ENCODE peak calls at places on chromosomes 6 and 20, in nine cellular contexts. A, S, N, C, R, K, M, P and Z are unnamed samples.

GRCh38 chr6:87588756-87589407 is 905 bp downstream of the RARS2 start:
- DNase-seq in C (no peak), P (no peak), K (no peak), N (no peak), S (no peak), R (no peak), M (no peak), A (no peak), Z (no peak)

GRCh38 chr20:63754008-63754407 is 14.4 kb downstream of the SLC2A4RG start:
- DNase-seq in N (no peak), C (no peak), R (no peak), K (no peak), M (no peak), A (peak), S (no peak), P (no peak), Z (no peak)

GRCh38 chr6:131519670-131520436 is 53.2 kb upstream of the ARG1 start:
- DNase-seq in S (no peak), A (no peak), P (peak), M (peak), K (no peak), N (peak), R (no peak), C (peak), Z (no peak)

GRCh38 chr20:6169251-6169650 is 46.4 kb upstream of the FERMT1 start:
- DNase-seq in N (no peak), S (no peak), C (no peak), K (no peak), R (no peak), P (no peak), M (no peak), A (peak), Z (no peak)

GRCh38 chr6:96104910-96105309 is 89.1 kb downstream of the FUT9 start:
- DNase-seq in S (no peak), M (no peak), A (no peak), R (no peak), K (no peak), C (no peak), P (no peak), N (no peak), Z (no peak)

GRCh38 chr20:23509580-23509913 is 18.6 kb downstream of the CST8 start:
- DNase-seq in A (no peak), N (no peak), C (no peak), K (no peak), R (no peak), P (no peak), M (no peak), S (no peak), Z (no peak)

GRCh38 chr6:11039040-11039439 is 5.1 kb downstream of the ELOVL2 start:
- DNase-seq in M (no peak), S (no peak), N (no peak), P (no peak), R (no peak), K (no peak), A (no peak), C (no peak), Z (no peak)

GRCh38 chr20:54909702-54910101 is 434.3 kb downstream of the DOK5 start:
- DNase-seq in N (no peak), K (no peak), A (no peak), S (no peak), M (no peak), R (no peak), P (no peak), C (no peak), Z (no peak)

GRCh38 chr6:10210052-10210451 is 204.8 kb downstream of the TFAP2A start:
- DNase-seq in S (no peak), K (no peak), R (no peak), A (no peak), N (no peak), M (no peak), P (peak), C (no peak), Z (no peak)

GRCh38 chr6:144820270-144820669 is 535.1 kb downstream of the UTRN start:
- DNase-seq in C (no peak), S (no peak), A (no peak), M (no peak), R (no peak), K (no peak), P (no peak), N (no peak), Z (no peak)

GRCh38 chr20:37413354-37413753 is 67.4 kb downstream of the SRC start:
- DNase-seq in N (no peak), R (no peak), S (no peak), P (no peak), M (no peak), A (peak), C (no peak), K (no peak), Z (no peak)

GRCh38 chr6:78781001-78781400 is 86.3 kb upstream of the IRAK1BP1 start:
- DNase-seq in C (no peak), A (no peak), M (no peak), P (no peak), R (no peak), N (no peak), K (no peak), S (no peak), Z (no peak)

GRCh38 chr20:42461965-42462593 is 727.6 kb downstream of the PTPRT start:
- DNase-seq in R (no peak), K (no peak), P (no peak), M (no peak), A (no peak), N (no peak), C (no peak), S (no peak), Z (no peak)

GRCh38 chr6:125747589-125748533 is 1.6 kb upstream of the HEY2 start:
- DNase-seq in A (peak), S (no peak), M (peak), P (peak), N (peak), R (peak), K (no peak), C (peak), Z (peak)

GRCh38 chr6:15892369-15892768 is 229.5 kb upstream of the DTNBP1 start:
- DNase-seq in K (no peak), A (no peak), R (no peak), C (no peak), M (no peak), S (no peak), N (no peak), P (no peak), Z (no peak)

GRCh38 chr20:20413801-20414200 is 45.9 kb downstream of the INSM1 start:
- DNase-seq in M (no peak), A (no peak), K (no peak), P (no peak), N (no peak), C (peak), S (no peak), R (no peak), Z (no peak)

GRCh38 chr6:138465007-138465645 is 34.2 kb downstream of the NHSL1 start:
- DNase-seq in A (no peak), S (no peak), R (no peak), K (no peak), P (peak), M (no peak), N (no peak), C (no peak), Z (no peak)

GRCh38 chr20:46176744-46177378 is 58.7 kb downstream of the CD40 start:
- DNase-seq in P (no peak), M (no peak), C (no peak), R (no peak), N (no peak), K (no peak), A (no peak), S (no peak), Z (no peak)

GRCh38 chr6:44133003-44133931 is 5.9 kb downstream of the TMEM63B start:
- DNase-seq in S (peak), M (no peak), A (peak), N (peak), P (peak), R (peak), C (peak), K (peak), Z (peak)

GRCh38 chr6:165662041-165662491 is 975 bp downstream of the PDE10A start:
- DNase-seq in N (no peak), A (no peak), S (no peak), R (no peak), M (no peak), C (peak), K (no peak), P (peak), Z (no peak)

GRCh38 chr6:134434019-134434949 is 116.4 kb upstream of the SGK1 start:
- DNase-seq in M (peak), A (no peak), S (no peak), P (no peak), C (no peak), N (no peak), K (no peak), R (no peak), Z (no peak)

GRCh38 chr6:158460602-158461092 is 99.2 kb upstream of the TMEM181 start:
- DNase-seq in S (no peak), R (no peak), P (no peak), C (no peak), M (no peak), K (no peak), A (no peak), N (no peak), Z (no peak)

GRCh38 chr6:147922764-147923163 is 414.3 kb downstream of the SAMD5 start:
- DNase-seq in S (no peak), C (no peak), P (no peak), A (no peak), K (no peak), M (no peak), R (no peak), N (no peak), Z (no peak)

GRCh38 chr20:48708116-48708515 is 119.7 kb downstream of the PREX1 start:
- DNase-seq in N (no peak), M (no peak), P (no peak), S (no peak), K (no peak), R (no peak), A (no peak), C (no peak), Z (no peak)

GRCh38 chr6:154689654-154690053 is 43.6 kb upstream of the SCAF8 start:
- DNase-seq in P (no peak), S (no peak), R (no peak), N (no peak), K (no peak), C (no peak), M (no peak), A (no peak), Z (no peak)

GRCh38 chr20:50289581-50289980 is 99.0 kb downstream of the CEBPB start:
- DNase-seq in S (no peak), N (no peak), K (no peak), R (no peak), P (no peak), M (no peak), A (no peak), C (no peak), Z (no peak)

GRCh38 chr6:117389227-117390057 is 36.3 kb downstream of the ROS1 start:
- DNase-seq in S (no peak), C (no peak), P (no peak), A (no peak), N (no peak), R (no peak), M (no peak), K (no peak), Z (no peak)

GRCh38 chr20:61192254-61192950 is 59.7 kb upstream of the CDH4 start:
- DNase-seq in N (no peak), S (no peak), A (peak), M (no peak), P (no peak), R (no peak), C (peak), K (no peak), Z (no peak)

GRCh38 chr6:34068462-34069044 is 77.3 kb downstream of the GRM4 start:
- DNase-seq in R (no peak), P (no peak), C (no peak), M (no peak), A (peak), S (no peak), K (no peak), N (no peak), Z (no peak)

GRCh38 chr6:113860165-113860955 is 3.2 kb downstream of the MARCKS start:
- DNase-seq in S (peak), P (peak), N (no peak), A (peak), C (peak), M (no peak), K (no peak), R (peak), Z (no peak)

GRCh38 chr6:134707342-134707982 is 242.4 kb downstream of the ALDH8A1 start:
- DNase-seq in M (no peak), N (no peak), R (no peak), S (no peak), C (no peak), K (no peak), P (peak), A (no peak), Z (no peak)

GRCh38 chr6:134555672-134556071 is 237.8 kb upstream of the SGK1 start:
- DNase-seq in S (no peak), A (no peak), N (no peak), M (no peak), P (no peak), C (no peak), K (no peak), R (no peak), Z (no peak)

GRCh38 chr6:131995924-131996323 is 44.8 kb upstream of the CCN2 start:
- DNase-seq in N (no peak), A (no peak), R (no peak), M (no peak), P (peak), S (no peak), K (no peak), C (no peak), Z (no peak)

GRCh38 chr6:31007694-31008093 is 2.6 kb upstream of the MUC22 start:
- DNase-seq in N (no peak), C (no peak), A (no peak), R (no peak), S (no peak), P (peak), M (no peak), K (no peak), Z (no peak)